ENCODE peak calls at places on chromosomes 11 and 22, in four cellular contexts. T is astrocyte, E is MM.1S, P is fibroblast of lung. X is an unnamed sample.

GRCh38 chr22:29617922-29618629 is 14.6 kb downstream of the NF2 start:
- DNase-seq in T (peak; percentile 83), E (no peak), P (peak; percentile 57), X (no peak)

GRCh38 chr11:96854425-96854824 is 464.6 kb downstream of the JRKL start:
- DNase-seq in T (no peak), E (no peak), P (no peak), X (no peak)

GRCh38 chr11:1055109-1055703 is 18.7 kb upstream of the MUC6 start:
- DNase-seq in T (no peak), E (no peak), P (no peak), X (no peak)

GRCh38 chr22:36386900-36387663 is 685 bp downstream of the MYH9 start:
- DNase-seq in T (no peak), E (peak; percentile 61), P (no peak), X (peak; percentile 53)

GRCh38 chr11:47270331-47271271 is 668 bp downstream of the MADD start:
- DNase-seq in T (peak; percentile 61), E (peak; percentile 26), P (peak; percentile 58), X (peak; percentile 68)

GRCh38 chr11:125724125-125724524 is 22.0 kb upstream of the PATE1 start:
- DNase-seq in T (peak; percentile 15), E (no peak), P (peak; percentile 1), X (peak; percentile 49)

GRCh38 chr22:49765951-49766350 is 61.7 kb downstream of the BRD1 start:
- DNase-seq in T (no peak), E (no peak), P (no peak), X (peak; percentile 36)

GRCh38 chr22:27989758-27990450 is 70.8 kb upstream of the PITPNB start:
- DNase-seq in T (no peak), E (no peak), P (no peak), X (peak; percentile 37)

GRCh38 chr11:116984186-116984585 is 114.0 kb downstream of the SIK3 start:
- DNase-seq in T (peak; percentile 70), E (no peak), P (peak; percentile 85), X (no peak)
- H3K4me1 ChIP-seq in T (peaks cover 29% of the 10 kb centered on the region), E (peaks cover 38% of the 10 kb centered on the region), P (peaks cover 30% of the 10 kb centered on the region), X (peaks cover 3% of the 10 kb centered on the region)

GRCh38 chr11:72429626-72430025 is 4.7 kb downstream of the CLPB start:
- DNase-seq in T (no peak), E (no peak), P (no peak), X (no peak)

GRCh38 chr11:72425053-72425980 is 9.0 kb downstream of the CLPB start:
- DNase-seq in T (no peak), E (no peak), P (no peak), X (no peak)

GRCh38 chr11:72423840-72424239 is 10.5 kb downstream of the CLPB start:
- DNase-seq in T (no peak), E (no peak), P (no peak), X (no peak)

GRCh38 chr11:72426758-72427157 is 7.6 kb downstream of the CLPB start:
- DNase-seq in T (no peak), E (no peak), P (no peak), X (no peak)

DNA sequence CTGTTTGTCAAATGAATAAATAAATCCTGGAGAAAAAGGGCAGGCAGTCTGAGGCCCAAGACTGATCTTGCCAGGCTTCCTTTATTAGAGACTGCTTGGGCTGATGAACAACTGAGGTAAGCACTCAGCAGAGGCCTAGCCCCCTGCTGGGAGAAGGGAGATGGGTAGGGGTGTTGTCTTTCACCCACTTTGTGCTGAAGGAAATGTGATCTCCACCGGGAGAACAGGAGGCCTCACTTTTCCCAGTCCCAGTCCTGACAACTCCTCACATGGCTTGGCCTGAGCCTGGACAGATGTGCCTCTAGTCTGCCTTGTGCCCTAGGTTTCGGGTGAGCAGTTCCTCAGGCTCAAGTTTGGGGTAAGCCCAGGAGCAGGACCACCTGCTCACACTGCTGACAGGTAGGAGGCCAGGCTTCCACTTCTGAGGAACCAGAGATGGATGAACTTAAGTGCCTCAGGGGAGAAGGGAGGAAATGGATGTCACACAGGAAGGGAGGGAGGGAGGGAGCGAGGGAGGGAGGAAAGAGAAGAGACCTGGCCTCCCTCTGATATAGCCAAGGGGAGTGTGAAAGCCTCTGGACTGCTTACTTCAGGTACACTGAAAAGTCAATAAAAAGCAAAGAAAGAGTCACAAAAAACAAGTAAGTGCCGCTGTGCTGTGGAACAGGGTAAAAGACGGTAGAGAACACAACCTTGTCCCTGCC is 8.1 kb downstream of the CLPB start:
- DNase-seq in T (no peak), E (no peak), P (no peak), X (no peak)
- TF ChIP-seq CTCF in T (no peak), E (no peak), P (no peak), X (no peak)

DNA sequence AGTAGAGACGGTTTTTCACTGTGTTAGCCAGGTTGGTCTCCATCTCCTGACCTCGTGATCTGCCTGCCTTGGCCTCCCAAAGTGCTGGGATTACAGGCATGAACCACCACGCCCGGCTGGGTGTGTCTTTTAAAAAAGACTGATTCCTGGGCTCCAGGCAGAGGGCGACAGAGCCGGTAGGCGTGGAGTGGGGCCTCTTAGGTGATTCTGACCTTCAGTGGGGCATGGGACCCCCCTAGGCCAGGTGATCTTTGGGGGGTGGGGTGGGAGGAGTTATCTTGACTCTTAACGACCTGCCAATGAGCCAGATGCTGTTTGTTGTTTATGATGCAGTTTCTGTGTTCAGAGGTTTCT is 12.9 kb upstream of the SORL1-AS1 start:
- DNase-seq in T (no peak), E (no peak), P (no peak), X (peak; percentile 75)
- H3K9ac ChIP-seq in T (peak overlapping the region; percentile 57), E (no peak overlapping the region), P (no peak overlapping the region), X (no peak overlapping the region)

GRCh38 chr11:2843551-2843950 is 42.0 kb downstream of the CDKN1C start:
- DNase-seq in T (no peak), E (no peak), P (no peak), X (no peak)

GRCh38 chr11:2846056-2846455 is 39.5 kb downstream of the CDKN1C start:
- DNase-seq in T (peak; percentile 54), E (no peak), P (no peak), X (no peak)

GRCh38 chr11:2844996-2845395 is 40.6 kb downstream of the CDKN1C start:
- DNase-seq in T (no peak), E (no peak), P (no peak), X (no peak)

GRCh38 chr11:2842876-2843275 is 42.7 kb downstream of the CDKN1C start:
- DNase-seq in T (no peak), E (no peak), P (no peak), X (no peak)

GRCh38 chr11:2844116-2844515 is 41.5 kb downstream of the CDKN1C start:
- DNase-seq in T (peak; percentile 15), E (no peak), P (no peak), X (no peak)
- H3K4me1 ChIP-seq in T (peaks cover 2% of the 10 kb centered on the region), E (no peaks in the 10 kb centered on the region), P (no peaks in the 10 kb centered on the region), X (no peaks in the 10 kb centered on the region)

GRCh38 chr11:26522912-26523610 is 49.0 kb downstream of the MUC15 start:
- DNase-seq in T (no peak), E (peak; percentile 24), P (peak; percentile 28), X (peak; percentile 68)
- TF ChIP-seq CTCF in T (peak; percentile 26), E (peak; percentile 37), P (peak; percentile 39), X (peak; percentile 75)